ENCODE peak calls at places on chromosome 6, in four cellular contexts. X, V, I and J are unnamed samples.

GRCh38 chr6:9704989-9705388 is 709.9 kb downstream of the TFAP2A start:
- DNase-seq in X (no peak), V (no peak), I (no peak), J (no peak)

GRCh38 chr6:43766426-43766825 is 3.6 kb upstream of the VEGFA start:
- DNase-seq in V (no peak), I (no peak), X (no peak), J (peak; percentile 54)

GRCh38 chr6:5840742-5841141 is 166.0 kb downstream of the NRN1 start:
- DNase-seq in V (no peak), X (no peak), I (no peak), J (no peak)

GRCh38 chr6:48563426-48563825 is 452.4 kb upstream of the PTCHD4 start:
- DNase-seq in V (no peak), X (no peak), I (no peak), J (no peak)

GRCh38 chr6:10146723-10147451 is 268.0 kb downstream of the TFAP2A start:
- DNase-seq in I (no peak), V (no peak), X (peak; percentile 8), J (no peak)

GRCh38 chr6:111080713-111081112 is 6.6 kb upstream of the SLC16A10 start:
- DNase-seq in I (no peak), X (no peak), V (no peak), J (no peak)

GRCh38 chr6:128199461-128199860 is 298.6 kb upstream of the THEMIS start:
- DNase-seq in X (no peak), I (no peak), V (no peak), J (no peak)

GRCh38 chr6:111992851-111993250 is 61.1 kb upstream of the CCN6 start:
- DNase-seq in X (peak; percentile 52), I (no peak), V (no peak), J (no peak)

GRCh38 chr6:125746731-125747588 is 2.5 kb upstream of the HEY2 start:
- DNase-seq in I (peak; percentile 80), X (peak; percentile 39), V (peak; percentile 68), J (no peak)

GRCh38 chr6:16148498-16148897 is 19.6 kb downstream of the MYLIP start:
- DNase-seq in X (no peak), I (no peak), V (no peak), J (no peak)

GRCh38 chr6:42320762-42321161 is 103.1 kb upstream of the MRPS10 start:
- DNase-seq in V (no peak), I (no peak), X (no peak), J (no peak)

GRCh38 chr6:112183271-112183671 is 71.1 kb downstream of the LAMA4 start:
- DNase-seq in I (no peak), X (peak; percentile 70), V (no peak), J (no peak)

GRCh38 chr6:90110971-90111370 is 185.7 kb downstream of the BACH2 start:
- DNase-seq in I (no peak), X (no peak), V (no peak), J (no peak)

GRCh38 chr6:47342824-47343223 is 33.1 kb upstream of the TNFRSF21 start:
- DNase-seq in V (no peak), X (no peak), I (no peak), J (no peak)

GRCh38 chr6:53734473-53735299 is 60.1 kb upstream of the LRRC1 start:
- DNase-seq in I (no peak), V (no peak), X (peak; percentile 78), J (no peak)

GRCh38 chr6:147127587-147127986 is 76.6 kb upstream of the STXBP5 start:
- DNase-seq in V (no peak), X (peak; percentile 36), I (no peak), J (no peak)
- H3K4me3 ChIP-seq in V (no peak overlapping the region), X (no peak overlapping the region), I (no peak overlapping the region), J (no peak overlapping the region)

DNA sequence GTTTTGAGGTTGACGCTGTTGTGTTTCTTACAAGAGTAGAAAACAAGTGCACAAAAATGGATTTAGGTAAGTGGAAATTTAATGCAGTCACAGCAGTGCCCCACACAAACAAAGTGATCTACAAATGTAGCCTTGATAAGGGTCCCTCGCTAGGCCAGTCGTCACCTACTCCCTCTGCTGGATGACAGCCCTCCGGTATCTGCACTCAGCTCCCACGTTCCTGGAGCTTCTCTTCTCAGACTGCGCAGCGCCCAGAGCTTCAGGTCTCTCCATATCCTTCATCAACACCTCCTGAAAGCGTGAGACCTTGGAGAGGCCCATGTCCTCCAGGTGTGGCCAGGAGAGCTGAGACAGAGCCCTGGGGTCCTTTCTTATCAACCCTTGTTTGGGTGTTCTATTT is 58.3 kb upstream of the MAP3K4 start:
- DNase-seq in I (no peak), X (no peak), V (no peak), J (no peak)
- TF ChIP-seq CTCF in I (no peak), X (no peak), V (no peak), J (no peak)

DNA sequence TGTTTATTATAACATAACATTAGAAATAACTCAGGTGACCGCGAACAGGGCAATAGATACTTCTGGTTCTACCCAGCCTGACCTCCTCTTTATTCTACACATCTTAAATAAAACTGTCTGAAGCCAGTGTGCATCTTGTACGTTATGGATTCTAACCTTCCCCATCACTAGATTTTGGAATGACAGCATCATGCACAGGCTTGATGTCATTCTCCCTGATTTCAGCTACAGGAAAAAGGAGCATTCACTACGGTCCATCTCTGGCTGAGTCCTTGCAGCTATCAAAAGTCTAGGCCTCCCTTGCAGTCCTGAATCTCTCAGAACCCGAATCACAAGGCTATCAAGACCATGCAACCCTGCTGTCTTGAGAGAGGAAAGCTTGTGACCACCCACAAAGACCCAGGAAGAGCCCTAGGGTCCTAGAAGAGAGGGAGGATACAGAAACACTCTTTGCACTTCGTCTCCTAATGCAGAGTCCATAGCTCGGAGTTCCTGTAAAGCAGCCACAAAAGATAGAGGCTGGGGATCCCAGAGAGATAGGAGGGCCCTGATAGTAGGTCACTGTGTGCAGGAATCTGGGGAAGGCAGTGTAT is 845 bp downstream of the HLA-DPA1 start:
- DNase-seq in X (no peak), I (no peak), V (no peak), J (no peak)
- H3K4me3 ChIP-seq in X (no peak overlapping the region), I (peak overlapping the region; percentile 61), V (no peak overlapping the region), J (no peak overlapping the region)

DNA sequence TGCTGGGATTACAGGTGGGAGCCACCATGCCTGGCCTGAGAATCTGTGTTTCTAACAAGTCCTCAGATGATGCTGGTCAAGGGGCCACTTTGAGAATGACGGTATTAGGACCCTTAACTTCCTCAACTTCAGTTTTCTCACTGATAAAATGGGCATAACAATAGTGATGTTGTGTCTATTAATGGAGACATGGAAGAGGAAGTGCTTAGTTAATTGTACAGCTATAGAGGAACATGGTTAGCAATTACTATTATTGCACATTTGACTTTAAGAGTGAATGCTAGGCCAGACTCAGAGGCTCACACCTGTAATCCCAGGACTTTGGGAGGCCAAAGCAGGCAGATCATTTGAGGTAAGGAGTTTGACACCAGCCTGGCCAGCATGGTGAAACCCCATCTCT is 12.7 kb downstream of the DPPA5 start:
- DNase-seq in I (no peak), V (no peak), X (no peak), J (no peak)
- TF ChIP-seq CTCF in I (no peak), V (no peak), X (no peak), J (no peak)

GRCh38 chr6:30542404-30542725 is 13.9 kb downstream of the GNL1 start:
- DNase-seq in V (no peak), I (no peak), X (no peak), J (no peak)
- H3K4me3 ChIP-seq in V (no peak overlapping the region), I (no peak overlapping the region), X (no peak overlapping the region), J (no peak overlapping the region)

GRCh38 chr6:99613398-99613704 is 6.7 kb downstream of the PRDM13 start:
- DNase-seq in I (no peak), V (no peak), X (peak; percentile 18), J (no peak)
- TF ChIP-seq CTCF in I (peak; percentile 27), V (peak; percentile 34), X (peak; percentile 35), J (no peak)

GRCh38 chr6:35298625-35299140 is 1.1 kb downstream of the DEF6 start:
- DNase-seq in I (no peak), V (no peak), X (no peak), J (no peak)
- H3K4me3 ChIP-seq in I (peak overlapping the region; percentile 69), V (no peak overlapping the region), X (no peak overlapping the region), J (no peak overlapping the region)

GRCh38 chr6:138520463-138520862 is 21.2 kb upstream of the NHSL1 start:
- DNase-seq in I (no peak), X (no peak), V (no peak), J (no peak)

GRCh38 chr6:138515657-138516056 is 16.4 kb upstream of the NHSL1 start:
- DNase-seq in V (no peak), I (no peak), X (no peak), J (no peak)

GRCh38 chr6:138514860-138515540 is 15.7 kb upstream of the NHSL1 start:
- DNase-seq in I (no peak), V (no peak), X (no peak), J (no peak)

GRCh38 chr6:138518054-138518453 is 18.8 kb upstream of the NHSL1 start:
- DNase-seq in V (no peak), X (no peak), I (no peak), J (no peak)

DNA sequence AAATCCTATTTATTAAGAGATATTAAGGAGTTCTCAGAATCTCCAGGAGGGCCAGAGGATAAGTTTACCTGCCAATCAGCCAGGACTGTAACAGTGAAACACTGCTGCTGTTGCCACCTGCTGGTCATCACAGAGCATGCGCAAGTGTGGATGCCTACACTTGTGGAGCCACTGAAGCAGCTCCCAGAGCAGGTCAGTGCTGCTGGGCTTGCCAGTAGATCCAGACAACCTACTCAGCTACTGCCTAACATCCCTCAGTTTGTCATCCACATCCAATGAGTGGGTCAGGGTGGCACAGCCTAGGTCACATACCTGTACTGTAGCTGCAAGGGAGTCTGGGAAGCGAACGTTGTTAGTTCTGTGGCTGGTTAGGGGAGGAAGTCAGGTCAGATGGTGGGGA is 18.3 kb upstream of the NHSL1 start:
- DNase-seq in X (peak; percentile 43), I (no peak), V (no peak), J (no peak)
- TF ChIP-seq CTCF in X (peak; percentile 55), I (peak; percentile 55), V (peak; percentile 24), J (no peak)

GRCh38 chr6:144330588-144330987 is 45.5 kb downstream of the UTRN start:
- DNase-seq in V (no peak), X (no peak), I (no peak), J (no peak)
- H3K4me3 ChIP-seq in V (no peak overlapping the region), X (no peak overlapping the region), I (no peak overlapping the region), J (no peak overlapping the region)